ENCODE peak calls at places on chromosomes 13 and 19, in four cellular contexts. S is A549; E is CD8-positive, alpha-beta T cell; O is aorta. N is an unnamed sample.

GRCh38 chr19:49592486-49593232 is 1.7 kb downstream of the PRR12 start:
- DNase-seq in S (peak), E (no peak), O (no peak), N (no peak)

GRCh38 chr19:38201731-38202130 is 22.3 kb downstream of the DPF1 start:
- DNase-seq in S (no peak), E (no peak), O (no peak), N (no peak)

GRCh38 chr19:38769635-38770211 is 3.6 kb downstream of the LGALS7 start:
- DNase-seq in S (peak), E (peak), O (peak), N (peak)

GRCh38 chr13:56198350-56198749 is 942.4 kb upstream of the PRR20A start:
- DNase-seq in S (no peak), E (no peak), O (no peak), N (no peak)

GRCh38 chr19:16078311-16078758 is 2.0 kb downstream of the TPM4 start:
- DNase-seq in S (no peak), E (no peak), O (peak), N (no peak)

GRCh38 chr19:9309974-9310446 is 372 bp upstream of the ZNF699 start:
- DNase-seq in S (peak), E (no peak), O (peak), N (peak)

GRCh38 chr13:113390874-113391497 is 27.1 kb upstream of the GRTP1 start:
- DNase-seq in S (no peak), E (no peak), O (no peak), N (no peak)

GRCh38 chr19:32890326-32890725 is 20.8 kb upstream of the SLC7A9 start:
- DNase-seq in S (no peak), E (no peak), O (no peak), N (no peak)

GRCh38 chr19:35986664-35987570 is 8.1 kb upstream of the SDHAF1 start:
- DNase-seq in S (peak), E (no peak), O (peak), N (peak)

GRCh38 chr19:2455481-2456300 is 1.1 kb downstream of the LMNB2 start:
- DNase-seq in S (no peak), E (peak), O (peak), N (peak)

GRCh38 chr19:2454962-2455409 is 1.8 kb downstream of the LMNB2 start:
- DNase-seq in S (no peak), E (no peak), O (no peak), N (no peak)

GRCh38 chr19:2453431-2454025 is 3.2 kb downstream of the LMNB2 start:
- DNase-seq in S (no peak), E (no peak), O (peak), N (no peak)

GRCh38 chr19:2456301-2456570 is 523 bp downstream of the LMNB2 start:
- DNase-seq in S (no peak), E (no peak), O (no peak), N (no peak)

DNA sequence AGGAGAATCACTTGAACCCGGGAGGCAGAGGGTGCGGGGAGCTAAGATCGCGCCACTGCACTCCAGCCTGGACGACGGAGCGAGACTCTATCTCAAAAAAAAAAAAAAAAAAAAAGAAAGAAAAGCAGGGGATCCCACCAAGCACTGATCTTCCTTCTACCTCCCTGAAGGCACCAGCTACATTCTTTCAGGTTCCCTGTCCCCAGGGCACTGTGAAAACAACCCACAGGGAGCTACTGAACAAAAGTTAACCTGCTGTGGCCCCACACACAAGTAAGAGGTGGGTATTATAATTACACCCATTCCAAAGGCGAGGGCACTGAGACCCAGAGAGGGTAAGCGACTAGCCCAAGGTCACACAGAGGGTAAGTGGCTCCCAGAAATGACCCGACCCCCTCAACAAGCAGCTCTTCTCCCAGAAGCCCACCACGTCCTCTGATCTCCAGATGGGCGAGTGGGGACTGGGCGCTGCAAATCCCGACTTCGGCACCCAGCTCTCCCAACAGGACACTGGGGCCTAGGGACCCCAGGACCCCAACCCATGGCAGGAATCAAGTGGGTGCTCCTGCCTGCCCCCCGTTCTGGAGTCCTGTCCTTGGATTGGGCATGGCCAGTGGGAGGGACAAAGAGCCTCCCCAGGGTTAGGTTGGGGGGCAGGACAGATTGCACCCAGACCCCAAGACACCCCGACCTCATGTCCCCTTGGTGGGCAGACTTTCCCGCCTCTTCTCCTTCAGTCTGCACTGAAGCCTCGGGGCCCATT is 2.4 kb downstream of the LMNB2 start:
- DNase-seq in S (no peak), E (no peak), O (peak), N (no peak)
- H3K4me3 ChIP-seq in S (no peak), E (no peak), O (no peak), N (no peak)

GRCh38 chr13:32136061-32136460 is 104.5 kb downstream of the FRY start:
- DNase-seq in S (no peak), E (no peak), O (no peak), N (no peak)
- H3K4me3 ChIP-seq in S (no peak), E (no peak), O (no peak), N (no peak)

GRCh38 chr13:101454767-101455166 is 2.3 kb downstream of the ITGBL1 start:
- DNase-seq in S (no peak), E (no peak), O (no peak), N (no peak)

GRCh38 chr13:101452519-101453485 is at the start of gene ITGBL1:
- DNase-seq in S (no peak), E (no peak), O (peak), N (peak)

GRCh38 chr13:101455863-101456262 is 3.4 kb downstream of the ITGBL1 start:
- DNase-seq in S (peak), E (no peak), O (no peak), N (no peak)

GRCh38 chr13:101451641-101452040 is 834 bp upstream of the ITGBL1 start:
- DNase-seq in S (no peak), E (no peak), O (no peak), N (no peak)

GRCh38 chr13:101453784-101454201 is 1.3 kb downstream of the ITGBL1 start:
- DNase-seq in S (no peak), E (no peak), O (peak), N (no peak)
- H3K4me3 ChIP-seq in S (no peak), E (no peak), O (peak), N (peak)

GRCh38 chr13:20301391-20302071 is 69.4 kb upstream of the GJB6 start:
- DNase-seq in S (no peak), E (no peak), O (peak), N (no peak)
- H3K4me3 ChIP-seq in S (no peak), E (no peak), O (no peak), N (peak)

DNA sequence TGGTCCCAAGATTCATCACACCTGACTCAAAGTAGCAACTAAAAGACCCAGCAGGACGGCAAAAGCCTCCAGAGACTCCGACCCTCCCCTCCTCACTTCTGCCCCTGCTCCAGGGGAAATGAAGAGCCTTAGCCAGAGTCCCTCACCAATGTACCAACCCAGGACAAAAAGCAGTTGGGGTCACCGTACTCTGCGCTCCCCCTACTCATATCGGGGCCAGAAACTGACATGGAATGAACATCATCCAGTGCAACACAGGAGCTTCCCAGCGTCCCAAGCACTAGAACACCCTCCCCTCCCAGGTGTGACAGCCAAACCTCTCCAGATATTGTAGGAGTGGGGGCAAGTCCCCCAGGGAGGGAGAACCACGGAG is 1.7 kb downstream of the EEF2 start:
- DNase-seq in S (no peak), E (no peak), O (peak), N (no peak)
- H3K4me3 ChIP-seq in S (peak), E (peak), O (no peak), N (peak)

GRCh38 chr13:49452725-49453457 is 8.8 kb downstream of the SETDB2 start:
- DNase-seq in S (no peak), E (no peak), O (no peak), N (no peak)

GRCh38 chr13:49453465-49453864 is 9.4 kb downstream of the SETDB2 start:
- DNase-seq in S (no peak), E (no peak), O (no peak), N (no peak)

GRCh38 chr13:49448753-49449152 is 4.7 kb downstream of the SETDB2 start:
- DNase-seq in S (no peak), E (no peak), O (no peak), N (no peak)

GRCh38 chr13:49446473-49446872 is 2.4 kb downstream of the SETDB2 start:
- DNase-seq in S (no peak), E (no peak), O (no peak), N (no peak)

DNA sequence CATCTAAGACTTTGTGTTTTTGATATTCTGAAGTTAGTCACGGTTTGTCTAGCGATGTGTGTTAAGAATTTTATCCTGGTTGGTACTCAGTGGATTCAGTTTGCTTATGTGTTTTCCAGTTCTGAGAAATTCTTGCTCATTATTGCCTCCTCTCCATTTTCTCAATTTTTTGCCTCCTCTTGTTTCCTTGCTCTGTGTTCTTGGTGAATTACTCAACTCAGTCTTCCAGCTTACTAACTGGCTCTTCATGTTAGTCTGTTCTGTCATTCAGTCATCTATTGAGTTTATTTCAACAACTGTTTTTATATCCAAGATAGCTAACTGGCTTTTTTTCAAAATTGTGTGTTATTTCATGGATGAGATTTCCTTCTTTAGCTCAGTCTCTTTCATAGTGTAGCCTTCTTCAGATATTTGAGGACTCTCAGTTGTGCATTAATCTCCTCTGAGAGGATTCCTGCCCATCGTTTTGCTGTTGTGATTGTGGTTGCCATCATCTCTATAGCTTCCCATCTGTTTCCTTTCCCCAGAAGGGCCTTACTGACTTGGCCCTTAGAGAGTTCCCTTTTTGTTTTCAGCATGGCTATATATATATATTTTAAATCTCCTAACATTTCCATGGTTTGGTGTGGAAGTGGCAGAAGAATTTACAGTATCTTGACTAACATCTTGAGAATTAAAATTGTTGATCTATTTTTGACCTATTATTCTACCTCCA is 6.2 kb downstream of the SETDB2 start:
- DNase-seq in S (no peak), E (no peak), O (no peak), N (no peak)
- H3K4me3 ChIP-seq in S (no peak), E (no peak), O (no peak), N (no peak)

GRCh38 chr13:78032132-78032531 is 113.5 kb upstream of the EDNRB start:
- DNase-seq in S (no peak), E (no peak), O (no peak), N (no peak)
- H3K4me3 ChIP-seq in S (no peak), E (no peak), O (no peak), N (no peak)

GRCh38 chr19:13880059-13880672 is 3.2 kb downstream of the NANOS3 start:
- DNase-seq in S (peak), E (peak), O (peak), N (peak)
- H3K4me3 ChIP-seq in S (peak), E (peak), O (no peak), N (peak)

GRCh38 chr19:18932216-18932841 is 8.7 kb downstream of the HOMER3 start:
- DNase-seq in S (peak), E (peak), O (peak), N (peak)
- H3K4me3 ChIP-seq in S (no peak), E (peak), O (no peak), N (peak)

DNA sequence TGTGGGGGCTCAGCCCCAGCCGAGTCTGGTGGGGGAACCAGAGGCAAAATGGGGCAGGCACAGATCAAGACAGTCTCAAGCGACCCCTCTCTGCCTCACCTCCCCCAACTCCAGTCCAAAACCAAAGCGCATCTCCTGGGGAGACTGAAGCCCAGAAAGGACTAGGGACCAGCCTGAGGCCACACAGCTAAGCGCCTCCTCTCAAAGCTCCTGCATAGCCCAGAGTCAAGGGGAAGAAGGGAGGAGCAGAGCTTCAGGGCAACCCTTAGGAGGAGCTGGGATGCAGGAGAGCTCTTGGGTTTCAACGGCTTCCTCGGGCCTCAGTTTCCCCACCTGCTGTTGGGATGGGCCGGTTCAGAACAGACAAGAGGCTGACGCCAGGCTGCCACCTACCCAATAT is 19.9 kb upstream of the SEMA6B start:
- DNase-seq in S (no peak), E (no peak), O (no peak), N (no peak)
- H3K4me3 ChIP-seq in S (no peak), E (no peak), O (no peak), N (no peak)